ENCODE peak calls at places on chromosome X, in seven cellular contexts. One of them, this sample, is unnamed.

GRCh38 chrX:76920621-76921020 is 493.1 kb downstream of the MAGEE1 start:
- DNase-seq in EH: no peak
- DNase-seq in IMR-90: no peak
- DNase-seq in aorta: no peak
- DNase-seq in fibroblast of lung: no peak
- DNase-seq in substantia nigra: no peak
- DNase-seq in dermis blood vessel endothelial cell: no peak
- DNase-seq in this sample: no peak

GRCh38 chrX:101958139-101958538 is 26.3 kb upstream of the ZMAT1 start:
- DNase-seq in EH: peak; percentile 65
- DNase-seq in IMR-90: peak; percentile 0
- DNase-seq in aorta: no peak
- DNase-seq in fibroblast of lung: peak; percentile 9
- DNase-seq in substantia nigra: no peak
- DNase-seq in dermis blood vessel endothelial cell: no peak
- DNase-seq in this sample: no peak

GRCh38 chrX:133461226-133461625 is 45.9 kb upstream of the GPC4 start:
- DNase-seq in EH: no peak
- DNase-seq in IMR-90: no peak
- DNase-seq in aorta: no peak
- DNase-seq in fibroblast of lung: no peak
- DNase-seq in substantia nigra: no peak
- DNase-seq in dermis blood vessel endothelial cell: no peak
- DNase-seq in this sample: no peak

GRCh38 chrX:102599084-102599949 is at the start of gene ARMCX5:
- DNase-seq in EH: peak; percentile 82
- DNase-seq in IMR-90: peak; percentile 87
- DNase-seq in aorta: peak; percentile 81
- DNase-seq in fibroblast of lung: peak; percentile 90
- DNase-seq in substantia nigra: no peak
- DNase-seq in dermis blood vessel endothelial cell: peak; percentile 88
- DNase-seq in this sample: peak; percentile 66

GRCh38 chrX:150365953-150366911 is 3.1 kb downstream of the MAMLD1 start:
- DNase-seq in EH: peak; percentile 80
- DNase-seq in IMR-90: peak; percentile 64
- DNase-seq in aorta: peak; percentile 83
- DNase-seq in fibroblast of lung: peak; percentile 70
- DNase-seq in substantia nigra: peak; percentile 1
- DNase-seq in dermis blood vessel endothelial cell: peak; percentile 55
- DNase-seq in this sample: peak; percentile 78

GRCh38 chrX:137432609-137433008 is 133.3 kb upstream of the ZIC3 start:
- DNase-seq in EH: no peak
- DNase-seq in IMR-90: no peak
- DNase-seq in aorta: no peak
- DNase-seq in fibroblast of lung: no peak
- DNase-seq in substantia nigra: no peak
- DNase-seq in dermis blood vessel endothelial cell: no peak
- DNase-seq in this sample: no peak

GRCh38 chrX:9285342-9285771 is 179.5 kb upstream of the TBL1X start:
- DNase-seq in EH: no peak
- DNase-seq in IMR-90: no peak
- DNase-seq in aorta: no peak
- DNase-seq in fibroblast of lung: no peak
- DNase-seq in substantia nigra: no peak
- DNase-seq in dermis blood vessel endothelial cell: peak; percentile 55
- DNase-seq in this sample: no peak

GRCh38 chrX:44012484-44013096 is 39.4 kb upstream of the NDP start:
- DNase-seq in EH: peak; percentile 57
- DNase-seq in IMR-90: peak; percentile 41
- DNase-seq in aorta: no peak
- DNase-seq in fibroblast of lung: peak; percentile 65
- DNase-seq in substantia nigra: no peak
- DNase-seq in dermis blood vessel endothelial cell: peak; percentile 65
- DNase-seq in this sample: peak; percentile 38

GRCh38 chrX:41877167-41877566 is 46.2 kb downstream of the CASK start:
- DNase-seq in EH: no peak
- DNase-seq in IMR-90: no peak
- DNase-seq in aorta: no peak
- DNase-seq in fibroblast of lung: no peak
- DNase-seq in substantia nigra: no peak
- DNase-seq in dermis blood vessel endothelial cell: no peak
- DNase-seq in this sample: no peak

GRCh38 chrX:110320588-110320987 is 2.7 kb upstream of the AMMECR1 start:
- DNase-seq in EH: no peak
- DNase-seq in IMR-90: no peak
- DNase-seq in aorta: no peak
- DNase-seq in fibroblast of lung: no peak
- DNase-seq in substantia nigra: no peak
- DNase-seq in dermis blood vessel endothelial cell: no peak
- DNase-seq in this sample: no peak

GRCh38 chrX:6738518-6739470 is 203.9 kb upstream of the VCX3A start:
- DNase-seq in EH: no peak
- DNase-seq in IMR-90: no peak
- DNase-seq in aorta: no peak
- DNase-seq in fibroblast of lung: no peak
- DNase-seq in substantia nigra: no peak
- DNase-seq in dermis blood vessel endothelial cell: no peak
- DNase-seq in this sample: no peak

GRCh38 chrX:101219116-101219839 is at the start of gene DRP2:
- DNase-seq in EH: peak; percentile 38
- DNase-seq in IMR-90: peak; percentile 58
- DNase-seq in aorta: no peak
- DNase-seq in fibroblast of lung: peak; percentile 2
- DNase-seq in substantia nigra: no peak
- DNase-seq in dermis blood vessel endothelial cell: peak; percentile 63
- DNase-seq in this sample: no peak

GRCh38 chrX:13717697-13718483 is 16.5 kb downstream of the TRAPPC2 start:
- DNase-seq in EH: peak; percentile 20
- DNase-seq in IMR-90: peak; percentile 53
- DNase-seq in aorta: peak; percentile 80
- DNase-seq in fibroblast of lung: peak; percentile 47
- DNase-seq in substantia nigra: no peak
- DNase-seq in dermis blood vessel endothelial cell: no peak
- DNase-seq in this sample: peak; percentile 38

GRCh38 chrX:23756165-23756564 is 13.1 kb upstream of the ACOT9 start:
- DNase-seq in EH: peak; percentile 58
- DNase-seq in IMR-90: peak; percentile 41
- DNase-seq in aorta: no peak
- DNase-seq in fibroblast of lung: peak; percentile 60
- DNase-seq in substantia nigra: no peak
- DNase-seq in dermis blood vessel endothelial cell: peak; percentile 75
- DNase-seq in this sample: peak; percentile 43

GRCh38 chrX:57266275-57266674 is 20.2 kb upstream of the FAAH2 start:
- DNase-seq in EH: no peak
- DNase-seq in IMR-90: no peak
- DNase-seq in aorta: no peak
- DNase-seq in fibroblast of lung: no peak
- DNase-seq in substantia nigra: no peak
- DNase-seq in dermis blood vessel endothelial cell: no peak
- DNase-seq in this sample: no peak

GRCh38 chrX:51779306-51779705 is 36.1 kb downstream of the GSPT2 start:
- DNase-seq in EH: no peak
- DNase-seq in IMR-90: no peak
- DNase-seq in aorta: no peak
- DNase-seq in fibroblast of lung: no peak
- DNase-seq in substantia nigra: no peak
- DNase-seq in dermis blood vessel endothelial cell: no peak
- DNase-seq in this sample: no peak

GRCh38 chrX:31166416-31166815 is 94.6 kb upstream of the FTHL17 start:
- DNase-seq in EH: peak; percentile 46
- DNase-seq in IMR-90: no peak
- DNase-seq in aorta: no peak
- DNase-seq in fibroblast of lung: no peak
- DNase-seq in substantia nigra: no peak
- DNase-seq in dermis blood vessel endothelial cell: no peak
- DNase-seq in this sample: no peak

This sample was measured in tibial artery.